ENCODE peak calls at places on chromosomes 2 and 18, in four cellular contexts. One of them, this sample, is unnamed.

GRCh38 chr2:90077948-90078347 is 1386.5 kb downstream of the RPIA start:
- DNase-seq in NCI-H69: no peak
- DNase-seq in activated CD4-positive, alpha-beta T cell treated with anti-CD3 and anti-CD28 coated beads for 1 hour: no peak
- DNase-seq in pons: no peak
- DNase-seq in this sample: no peak

GRCh38 chr18:47413327-47413726 is 161.9 kb upstream of the SKOR2 start:
- DNase-seq in NCI-H69: peak
- DNase-seq in pons: peak
- DNase-seq in activated CD4-positive, alpha-beta T cell treated with anti-CD3 and anti-CD28 coated beads for 1 hour: no peak
- DNase-seq in this sample: no peak

GRCh38 chr18:58590827-58591226 is 38.1 kb downstream of the ALPK2 start:
- DNase-seq in pons: no peak
- DNase-seq in NCI-H69: no peak
- DNase-seq in activated CD4-positive, alpha-beta T cell treated with anti-CD3 and anti-CD28 coated beads for 1 hour: no peak
- DNase-seq in this sample: no peak

GRCh38 chr2:204763974-204764703 is 218.9 kb downstream of the PARD3B start:
- DNase-seq in pons: no peak
- DNase-seq in NCI-H69: no peak
- DNase-seq in activated CD4-positive, alpha-beta T cell treated with anti-CD3 and anti-CD28 coated beads for 1 hour: no peak
- DNase-seq in this sample: no peak

GRCh38 chr2:40886660-40887059 is 434.8 kb upstream of the SLC8A1 start:
- DNase-seq in activated CD4-positive, alpha-beta T cell treated with anti-CD3 and anti-CD28 coated beads for 1 hour: no peak
- DNase-seq in NCI-H69: no peak
- DNase-seq in pons: no peak
- DNase-seq in this sample: no peak

GRCh38 chr2:229715895-229716507 is 1.6 kb upstream of the DNER start:
- DNase-seq in pons: peak
- DNase-seq in activated CD4-positive, alpha-beta T cell treated with anti-CD3 and anti-CD28 coated beads for 1 hour: no peak
- DNase-seq in NCI-H69: peak
- DNase-seq in this sample: no peak

GRCh38 chr2:38187416-38188127 is 111.6 kb upstream of the CYP1B1 start:
- DNase-seq in NCI-H69: peak
- DNase-seq in pons: no peak
- DNase-seq in activated CD4-positive, alpha-beta T cell treated with anti-CD3 and anti-CD28 coated beads for 1 hour: no peak
- DNase-seq in this sample: no peak

GRCh38 chr18:11047156-11047555 is 102.2 kb downstream of the PIEZO2 start:
- DNase-seq in pons: no peak
- DNase-seq in NCI-H69: no peak
- DNase-seq in activated CD4-positive, alpha-beta T cell treated with anti-CD3 and anti-CD28 coated beads for 1 hour: no peak
- DNase-seq in this sample: no peak

GRCh38 chr2:118374974-118375745 is 286.9 kb downstream of the INSIG2 start:
- DNase-seq in pons: no peak
- DNase-seq in activated CD4-positive, alpha-beta T cell treated with anti-CD3 and anti-CD28 coated beads for 1 hour: no peak
- DNase-seq in NCI-H69: no peak
- DNase-seq in this sample: no peak

This sample was measured in activated B cell treated with CpG ODN at 0.5 μM for 24 hours.